ENCODE peak calls at places on chromosomes 12 and 14, in five cellular contexts. U is IMR-90, N is pancreas, O is cardiac fibroblast, Y is PC-3. R is an unnamed sample.

GRCh38 chr14:75132374-75133086 is 5.7 kb upstream of the NEK9 start:
- DNase-seq in N (no peak), U (peak; percentile 74), Y (peak; percentile 93), O (peak; percentile 88), R (peak; percentile 81)

GRCh38 chr14:65098586-65098985 is 3.7 kb downstream of the MAX start:
- DNase-seq in Y (no peak), O (peak; percentile 41), N (no peak), U (peak; percentile 46), R (peak; percentile 52)

GRCh38 chr12:120799417-120800045 is 73.9 kb downstream of the ACADS start:
- DNase-seq in U (no peak), Y (no peak), N (no peak), O (peak; percentile 16), R (no peak)

GRCh38 chr14:104601786-104602185 is 2.8 kb downstream of the TMEM179 start:
- DNase-seq in Y (no peak), U (peak; percentile 2), O (peak; percentile 14), N (peak; percentile 65), R (peak; percentile 8)

GRCh38 chr12:1907652-1908611 is 10.5 kb downstream of the CACNA2D4 start:
- DNase-seq in Y (peak; percentile 25), N (no peak), U (no peak), O (no peak), R (peak; percentile 15)

GRCh38 chr14:105616802-105617192 is 90.4 kb downstream of the TMEM121 start:
- DNase-seq in O (no peak), U (no peak), N (no peak), Y (no peak), R (no peak)

GRCh38 chr12:29082522-29082921 is 66.6 kb upstream of the FAR2 start:
- DNase-seq in U (peak; percentile 10), Y (no peak), O (no peak), N (no peak), R (peak; percentile 65)

GRCh38 chr14:81178063-81178462 is 42.7 kb downstream of the GTF2A1 start:
- DNase-seq in N (no peak), Y (peak; percentile 56), U (no peak), O (no peak), R (no peak)

GRCh38 chr14:105047283-105048016 is 17.8 kb downstream of the GPR132 start:
- DNase-seq in N (peak; percentile 77), U (no peak), Y (no peak), O (no peak), R (no peak)

GRCh38 chr12:85949253-85949652 is 75.2 kb downstream of the NTS start:
- DNase-seq in O (no peak), Y (no peak), U (no peak), N (no peak), R (no peak)

GRCh38 chr14:67270354-67270753 is 29.1 kb downstream of the PALS1 start:
- DNase-seq in Y (no peak), O (peak; percentile 38), N (no peak), U (peak; percentile 22), R (no peak)

GRCh38 chr14:67270933-67271332 is 29.7 kb downstream of the PALS1 start:
- DNase-seq in U (no peak), O (no peak), N (no peak), Y (no peak), R (no peak)

GRCh38 chr14:67269338-67270060 is 28.3 kb downstream of the PALS1 start:
- DNase-seq in N (no peak), O (peak; percentile 91), U (peak; percentile 87), Y (no peak), R (peak; percentile 70)

GRCh38 chr14:67267929-67268328 is 26.7 kb downstream of the PALS1 start:
- DNase-seq in O (no peak), Y (no peak), U (no peak), N (no peak), R (no peak)

GRCh38 chr14:67268456-67269115 is 27.4 kb downstream of the PALS1 start:
- DNase-seq in Y (no peak), N (no peak), U (peak; percentile 20), O (peak; percentile 49), R (peak; percentile 10)
- H3K4me3 ChIP-seq in Y (no peak overlapping the region), N (no peak overlapping the region), U (no peak overlapping the region), O (peak overlapping the region; percentile 24), R (no peak overlapping the region)

DNA sequence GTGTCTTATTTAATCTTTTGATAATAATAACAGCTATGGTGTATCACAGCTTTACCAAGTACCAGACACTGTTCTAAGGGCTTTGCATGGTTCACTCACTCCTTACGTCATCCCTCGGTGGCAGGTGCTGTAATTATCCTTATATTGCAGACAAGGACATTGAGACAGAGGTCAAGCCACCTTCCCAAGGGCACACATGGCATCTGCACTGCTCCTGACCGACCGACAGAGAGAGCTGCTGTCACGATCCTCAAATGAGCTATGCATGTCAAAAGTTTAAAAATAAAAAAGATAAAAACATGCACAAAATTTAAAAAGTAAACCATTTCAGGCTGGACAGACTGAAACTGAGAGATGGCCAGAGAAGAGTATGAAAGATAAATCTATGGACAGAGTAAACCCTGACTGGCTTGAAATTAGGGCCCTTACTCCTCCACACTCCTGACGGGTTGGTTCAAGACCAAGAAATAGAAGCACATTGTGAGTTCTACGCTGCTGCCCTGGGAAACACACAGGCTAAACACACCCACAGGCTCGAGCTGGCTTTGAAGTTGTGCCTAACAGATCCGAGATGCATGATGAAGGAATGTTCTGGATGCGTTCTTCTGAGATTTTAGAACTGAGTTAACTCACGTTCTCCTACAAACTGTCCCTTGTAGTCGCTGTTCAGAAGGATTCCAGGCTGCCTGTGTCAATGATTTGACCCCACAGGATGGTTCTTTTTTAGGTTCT is 268.7 kb downstream of the ZFP36L1 start:
- DNase-seq in Y (no peak), N (no peak), U (no peak), O (peak; percentile 24), R (peak; percentile 84)
- TF ChIP-seq CTCF in Y (no peak), N (peak; percentile 21), U (no peak), O (peak; percentile 58), R (peak; percentile 69)

GRCh38 chr14:24398298-24398942 is 383 bp upstream of the NYNRIN start:
- DNase-seq in U (no peak), O (peak; percentile 80), Y (no peak), N (no peak), R (no peak)
- H3K4me3 ChIP-seq in U (peak overlapping the region; percentile 67), O (peak overlapping the region; percentile 62), Y (peak overlapping the region; percentile 64), N (peak overlapping the region; percentile 51), R (peak overlapping the region; percentile 51)

GRCh38 chr14:20247651-20248246 is 8.7 kb downstream of the OR11H4 start:
- DNase-seq in N (no peak), O (no peak), U (no peak), Y (peak; percentile 66), R (no peak)
- TF ChIP-seq CTCF in N (peak; percentile 16), O (no peak), U (no peak), Y (peak; percentile 77), R (no peak)

R was measured in fibroblast of mammary gland.